ENCODE peak calls at places on chromosomes 12 and 14, in four cellular contexts. V is K562, Z is HepG2, X is A549. L is an unnamed sample.

GRCh38 chr14:95886366-95886765 is 9.7 kb downstream of the TUNAR start:
- DNase-seq in V (no peak), Z (no peak), X (no peak), L (no peak)

GRCh38 chr14:33836203-33836894 is 114.5 kb downstream of the EGLN3 start:
- DNase-seq in V (peak), Z (no peak), X (no peak), L (no peak)

GRCh38 chr12:106227641-106228319 is 20.0 kb downstream of the CKAP4 start:
- DNase-seq in V (no peak), Z (peak), X (no peak), L (no peak)

GRCh38 chr14:101364503-101365328 is 196.6 kb upstream of the DIO3 start:
- DNase-seq in V (no peak), Z (no peak), X (no peak), L (no peak)

GRCh38 chr12:121590476-121591143 is 9.8 kb upstream of the KDM2B start:
- DNase-seq in V (no peak), Z (peak), X (no peak), L (no peak)

GRCh38 chr12:85036736-85037135 is 585 bp downstream of the LRRIQ1 start:
- DNase-seq in V (no peak), Z (no peak), X (peak), L (no peak)

GRCh38 chr12:115407036-115407435 is 723.1 kb upstream of the TBX3 start:
- DNase-seq in V (no peak), Z (no peak), X (no peak), L (no peak)

GRCh38 chr14:26896447-26896846 is 298.6 kb upstream of the NOVA1 start:
- DNase-seq in V (no peak), Z (no peak), X (no peak), L (no peak)

GRCh38 chr12:113185180-113186032 is at the start of the genes DDX54 and RITA1:
- DNase-seq in V (peak), Z (peak), X (peak), L (peak)

GRCh38 chr12:12240671-12241345 is 26.0 kb downstream of the LRP6 start:
- DNase-seq in V (no peak), Z (peak), X (no peak), L (no peak)

GRCh38 chr12:114400925-114401324 is 5.0 kb downstream of the TBX5 start:
- DNase-seq in V (no peak), Z (no peak), X (no peak), L (peak)

GRCh38 chr12:112480931-112481330 is 62.2 kb downstream of the PTPN11 start:
- DNase-seq in V (no peak), Z (no peak), X (no peak), L (no peak)

GRCh38 chr12:76882367-76882766 is 3.5 kb upstream of the CSRP2 start:
- DNase-seq in V (no peak), Z (no peak), X (no peak), L (no peak)

GRCh38 chr14:97524579-97525319 is 727.6 kb downstream of the VRK1 start:
- DNase-seq in V (no peak), Z (no peak), X (no peak), L (no peak)

GRCh38 chr12:13530966-13531365 is 334.4 kb downstream of the EMP1 start:
- DNase-seq in V (no peak), Z (no peak), X (no peak), L (no peak)

GRCh38 chr12:46841891-46842290 is 16.1 kb upstream of the SLC38A4 start:
- DNase-seq in V (no peak), Z (no peak), X (no peak), L (no peak)

GRCh38 chr14:103943673-103944072 is 1.3 kb upstream of the RD3L start:
- DNase-seq in V (no peak), Z (no peak), X (no peak), L (no peak)

GRCh38 chr14:59846595-59846994 is 24.0 kb downstream of the RTN1 start:
- DNase-seq in V (no peak), Z (no peak), X (no peak), L (no peak)

GRCh38 chr12:15882055-15882971 is at the start of gene STRAP:
- DNase-seq in V (peak), Z (peak), X (peak), L (peak)

GRCh38 chr12:15880721-15881120 is 1.5 kb upstream of the STRAP start:
- DNase-seq in V (no peak), Z (no peak), X (no peak), L (no peak)

GRCh38 chr12:15887043-15887817 is 5.0 kb downstream of the STRAP start:
- DNase-seq in V (no peak), Z (no peak), X (no peak), L (no peak)

GRCh38 chr12:15883536-15883935 is 1.3 kb downstream of the STRAP start:
- DNase-seq in V (no peak), Z (no peak), X (no peak), L (no peak)

DNA sequence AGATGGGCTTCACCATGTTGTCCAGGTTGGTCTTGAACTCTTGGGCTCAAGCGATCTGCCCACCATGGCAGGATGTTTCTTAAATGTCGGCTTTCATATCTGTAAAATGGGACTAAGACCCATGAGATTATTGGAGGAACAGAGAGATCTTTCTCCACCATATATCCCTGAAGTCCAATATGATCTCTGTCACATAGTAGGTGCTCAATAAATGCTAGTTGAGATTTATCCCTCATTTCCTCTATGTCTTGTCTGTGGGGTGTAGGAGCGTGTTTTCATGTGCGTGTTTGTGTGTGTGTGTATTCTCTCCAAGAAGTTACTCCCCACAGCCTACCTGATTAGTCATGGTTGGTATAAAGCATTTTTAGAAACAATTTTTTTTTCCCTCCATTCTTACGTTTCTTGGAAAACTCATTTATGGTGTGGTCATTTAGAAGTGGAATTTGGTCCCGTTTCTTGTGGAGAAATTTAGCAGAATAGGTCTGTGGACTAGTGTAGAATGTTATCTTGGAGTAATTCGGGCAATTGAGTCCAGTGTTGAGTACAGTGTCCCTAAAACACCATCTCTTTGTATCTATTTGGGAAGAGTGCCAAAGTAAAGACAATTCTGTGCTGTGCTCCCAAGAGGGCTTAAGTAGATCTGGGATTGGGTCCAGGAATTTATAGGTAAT is 4.3 kb downstream of the STRAP start:
- DNase-seq in V (no peak), Z (peak), X (no peak), L (no peak)
- TF ChIP-seq NR3C1 in V (no peak), Z (no peak), X (no peak), L (no peak)

GRCh38 chr14:93049867-93050331 is 65.8 kb downstream of the ITPK1 start:
- DNase-seq in V (no peak), Z (no peak), X (no peak), L (no peak)
- TF ChIP-seq NR3C1 in V (no peak), Z (no peak), X (no peak), L (no peak)

GRCh38 chr14:58626441-58626840 is 11.3 kb upstream of the DACT1 start:
- DNase-seq in V (no peak), Z (no peak), X (no peak), L (no peak)
- TF ChIP-seq NR3C1 in V (no peak), Z (no peak), X (no peak), L (no peak)

GRCh38 chr12:64635356-64635998 is 25.2 kb downstream of the RASSF3 start:
- DNase-seq in V (no peak), Z (no peak), X (no peak), L (no peak)
- TF ChIP-seq NR3C1 in V (no peak), Z (no peak), X (no peak), L (no peak)

GRCh38 chr12:69744109-69744508 is 5.4 kb downstream of the RAB3IP start:
- DNase-seq in V (no peak), Z (no peak), X (no peak), L (no peak)
- TF ChIP-seq NR3C1 in V (no peak), Z (no peak), X (no peak), L (no peak)

GRCh38 chr14:94132285-94132887 is 3.0 kb upstream of the IFI27L2 start:
- DNase-seq in V (peak), Z (peak), X (peak), L (peak)
- TF ChIP-seq NR3C1 in V (no peak), Z (no peak), X (no peak), L (no peak)

DNA sequence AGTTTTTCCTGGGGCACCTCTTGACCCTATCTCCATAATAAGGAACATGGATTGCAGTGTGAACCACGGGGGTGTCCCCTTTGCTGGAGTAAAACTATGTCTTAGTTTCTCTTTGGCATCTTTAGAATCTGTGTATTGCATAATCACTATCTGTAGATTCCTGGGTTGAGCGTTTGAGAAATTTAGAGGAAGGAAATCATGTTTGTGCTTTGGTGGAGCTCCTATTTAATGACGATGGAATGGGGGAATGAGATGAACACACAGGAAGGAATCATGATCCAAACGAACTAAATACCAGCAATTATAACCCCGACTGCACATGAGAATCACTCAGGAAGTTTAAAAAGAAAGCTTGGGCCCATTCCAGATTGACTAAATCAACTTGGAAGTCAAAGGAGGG is 1.3 kb upstream of the MYG1 start:
- DNase-seq in V (no peak), Z (no peak), X (no peak), L (no peak)
- TF ChIP-seq NR3C1 in V (no peak), Z (no peak), X (no peak), L (no peak)

GRCh38 chr12:50764861-50765324 is 992 bp downstream of the ATF1 start:
- DNase-seq in V (no peak), Z (peak), X (peak), L (no peak)
- TF ChIP-seq NR3C1 in V (no peak), Z (no peak), X (no peak), L (no peak)

L was measured in WTC11.